ENCODE peak calls at places on chromosome 4, in four cellular contexts. One of them, this sample, is unnamed.

GRCh38 chr4:182925298-182925738 is 8.1 kb upstream of the DCTD start:
- DNase-seq in foreskin fibroblast: peak; percentile 44
- DNase-seq in psoas muscle: peak; percentile 68
- DNase-seq in left kidney: peak; percentile 94
- DNase-seq in this sample: no peak

GRCh38 chr4:6926681-6927478 is 17.3 kb downstream of the TBC1D14 start:
- DNase-seq in left kidney: peak; percentile 82
- DNase-seq in psoas muscle: no peak
- DNase-seq in foreskin fibroblast: no peak
- DNase-seq in this sample: no peak

GRCh38 chr4:86048426-86048825 is 311.4 kb downstream of the MAPK10 start:
- DNase-seq in left kidney: no peak
- DNase-seq in psoas muscle: no peak
- DNase-seq in foreskin fibroblast: peak; percentile 71
- DNase-seq in this sample: no peak

GRCh38 chr4:85744950-85745349 is 270.0 kb downstream of the ARHGAP24 start:
- DNase-seq in left kidney: no peak
- DNase-seq in psoas muscle: no peak
- DNase-seq in foreskin fibroblast: no peak
- DNase-seq in this sample: no peak

GRCh38 chr4:121923306-121923705 is 28.6 kb downstream of the TRPC3 start:
- DNase-seq in left kidney: no peak
- DNase-seq in foreskin fibroblast: no peak
- DNase-seq in psoas muscle: no peak
- DNase-seq in this sample: no peak

GRCh38 chr4:78644744-78645330 is 93.3 kb downstream of the ANXA3 start:
- DNase-seq in psoas muscle: peak; percentile 57
- DNase-seq in left kidney: peak; percentile 71
- DNase-seq in foreskin fibroblast: peak; percentile 69
- DNase-seq in this sample: no peak

GRCh38 chr4:161936625-161937133 is 227.1 kb downstream of the FSTL5 start:
- DNase-seq in psoas muscle: no peak
- DNase-seq in foreskin fibroblast: peak; percentile 95
- DNase-seq in left kidney: no peak
- DNase-seq in this sample: no peak

GRCh38 chr4:147576084-147576483 is 41.1 kb upstream of the TMEM184C start:
- DNase-seq in psoas muscle: no peak
- DNase-seq in left kidney: no peak
- DNase-seq in foreskin fibroblast: no peak
- DNase-seq in this sample: no peak

GRCh38 chr4:148376151-148376550 is 66.1 kb downstream of the NR3C2 start:
- DNase-seq in left kidney: peak; percentile 48
- DNase-seq in foreskin fibroblast: no peak
- DNase-seq in psoas muscle: no peak
- DNase-seq in this sample: no peak

GRCh38 chr4:5118091-5118786 is 67.0 kb downstream of the STK32B start:
- DNase-seq in foreskin fibroblast: no peak
- DNase-seq in left kidney: no peak
- DNase-seq in psoas muscle: no peak
- DNase-seq in this sample: no peak

GRCh38 chr4:145909331-145909730 is 29.3 kb downstream of the ZNF827 start:
- DNase-seq in left kidney: peak; percentile 72
- DNase-seq in foreskin fibroblast: no peak
- DNase-seq in psoas muscle: peak; percentile 82
- DNase-seq in this sample: no peak

GRCh38 chr4:114043116-114043515 is 63.7 kb upstream of the ARSJ start:
- DNase-seq in foreskin fibroblast: no peak
- DNase-seq in psoas muscle: no peak
- DNase-seq in left kidney: no peak
- DNase-seq in this sample: no peak

GRCh38 chr4:94006932-94007331 is 178.4 kb downstream of the ATOH1 start:
- DNase-seq in left kidney: no peak
- DNase-seq in psoas muscle: no peak
- DNase-seq in foreskin fibroblast: no peak
- DNase-seq in this sample: no peak

GRCh38 chr4:109301691-109302365 is 630 bp downstream of the COL25A1 start:
- DNase-seq in psoas muscle: no peak
- DNase-seq in foreskin fibroblast: no peak
- DNase-seq in left kidney: peak; percentile 63
- DNase-seq in this sample: no peak

GRCh38 chr4:94577136-94577535 is 125.4 kb downstream of the PDLIM5 start:
- DNase-seq in foreskin fibroblast: peak; percentile 18
- DNase-seq in left kidney: peak; percentile 63
- DNase-seq in psoas muscle: no peak
- DNase-seq in this sample: no peak

GRCh38 chr4:164731827-164732474 is 22.0 kb upstream of the SMIM31 start:
- DNase-seq in left kidney: peak; percentile 79
- DNase-seq in psoas muscle: no peak
- DNase-seq in foreskin fibroblast: peak; percentile 3
- DNase-seq in this sample: no peak

GRCh38 chr4:81913427-81913878 is 441.7 kb upstream of the RASGEF1B start:
- DNase-seq in psoas muscle: peak; percentile 51
- DNase-seq in left kidney: peak; percentile 92
- DNase-seq in foreskin fibroblast: no peak
- DNase-seq in this sample: no peak

GRCh38 chr4:55926610-55927009 is 22.1 kb upstream of the CEP135 start:
- DNase-seq in foreskin fibroblast: no peak
- DNase-seq in left kidney: no peak
- DNase-seq in psoas muscle: no peak
- DNase-seq in this sample: no peak

GRCh38 chr4:186445040-186445439 is 110.3 kb downstream of the MTNR1A start:
- DNase-seq in foreskin fibroblast: no peak
- DNase-seq in left kidney: no peak
- DNase-seq in psoas muscle: no peak
- DNase-seq in this sample: no peak

GRCh38 chr4:173448103-173448502 is 49.2 kb upstream of the SCRG1 start:
- DNase-seq in left kidney: no peak
- DNase-seq in psoas muscle: no peak
- DNase-seq in foreskin fibroblast: peak; percentile 85
- DNase-seq in this sample: no peak